ENCODE peak calls at places on chromosomes 5 and 9, in ten cellular contexts. A, I, W, E, L, S, K, J, T and V are unnamed samples.

GRCh38 chr9:5869315-5870019 is 21.2 kb upstream of the MLANA start:
- DNase-seq in E (no peak), I (no peak), T (peak; percentile 73), A (no peak), W (no peak), S (no peak), K (no peak), J (peak; percentile 63), L (peak; percentile 19), V (no peak)

GRCh38 chr5:140292212-140293040 is 10.5 kb downstream of the PFDN1 start:
- DNase-seq in E (no peak), S (peak; percentile 60), K (no peak), A (no peak), W (no peak), L (no peak), T (no peak), I (peak; percentile 24), J (no peak), V (no peak)

GRCh38 chr5:121315786-121316185 is 535.9 kb upstream of the FTMT start:
- DNase-seq in E (no peak), L (no peak), W (no peak), K (no peak), I (no peak), J (no peak), T (no peak), S (no peak), A (no peak), V (no peak)

GRCh38 chr5:4480528-4481404 is 659.4 kb upstream of the ADAMTS16 start:
- DNase-seq in L (no peak), W (no peak), A (no peak), K (no peak), I (no peak), E (no peak), S (no peak), J (no peak), T (no peak), V (no peak)

GRCh38 chr5:113487779-113488644 is at the start of gene MCC:
- DNase-seq in S (peak; percentile 93), T (no peak), W (peak; percentile 94), E (no peak), K (peak; percentile 88), A (peak; percentile 60), I (peak; percentile 92), L (peak; percentile 25), J (peak; percentile 98), V (peak; percentile 74)

GRCh38 chr5:6475626-6476312 is 27.1 kb downstream of the UBE2QL1 start:
- DNase-seq in A (no peak), S (no peak), T (no peak), I (no peak), W (peak; percentile 50), E (no peak), J (no peak), K (no peak), L (no peak), V (no peak)

GRCh38 chr5:134161712-134162395 is 14.9 kb downstream of the SKP1 start:
- DNase-seq in T (no peak), A (no peak), L (no peak), E (no peak), J (no peak), S (no peak), I (no peak), K (no peak), W (peak; percentile 45), V (no peak)

GRCh38 chr9:72882117-72882775 is 70.6 kb downstream of the ALDH1A1 start:
- DNase-seq in E (no peak), A (no peak), S (no peak), T (no peak), I (no peak), W (no peak), L (no peak), K (no peak), J (peak; percentile 49), V (peak; percentile 40)

GRCh38 chr5:51646482-51646881 is 263.2 kb downstream of the ISL1 start:
- DNase-seq in A (no peak), J (no peak), S (no peak), K (no peak), T (no peak), E (no peak), L (no peak), W (no peak), I (no peak), V (no peak)

GRCh38 chr9:2255128-2255527 is 240.0 kb downstream of the SMARCA2 start:
- DNase-seq in L (no peak), T (peak; percentile 61), J (peak; percentile 18), W (no peak), I (no peak), A (no peak), S (no peak), K (no peak), E (no peak), V (no peak)

GRCh38 chr5:37308796-37309195 is 59.6 kb upstream of the CPLANE1 start:
- DNase-seq in E (no peak), S (no peak), W (no peak), T (no peak), A (no peak), L (no peak), I (peak; percentile 49), K (no peak), J (no peak), V (no peak)

GRCh38 chr5:125017796-125018195 is 271.4 kb upstream of the ZNF608 start:
- DNase-seq in A (no peak), L (no peak), W (no peak), J (no peak), K (no peak), E (no peak), I (no peak), S (no peak), T (no peak), V (no peak)

GRCh38 chr9:137955224-137955570 is 77.6 kb downstream of the CACNA1B start:
- DNase-seq in E (no peak), K (no peak), J (peak; percentile 38), A (no peak), W (no peak), S (no peak), T (no peak), L (no peak), I (no peak), V (no peak)

GRCh38 chr9:137309368-137310189 is 7.5 kb upstream of the NRARP start:
- DNase-seq in L (no peak), S (no peak), T (no peak), K (no peak), W (no peak), J (peak; percentile 90), A (no peak), E (no peak), I (no peak), V (no peak)

GRCh38 chr5:146458894-146459293 is 11.8 kb downstream of the TCERG1 start:
- DNase-seq in L (no peak), J (no peak), A (no peak), T (no peak), I (no peak), K (no peak), E (no peak), W (no peak), S (no peak), V (no peak)

GRCh38 chr5:181052526-181052927 is 12.5 kb downstream of the BTNL9 start:
- DNase-seq in W (no peak), L (no peak), T (no peak), K (no peak), E (no peak), I (peak; percentile 8), A (no peak), J (peak; percentile 73), S (no peak), V (peak; percentile 36)

GRCh38 chr5:163404364-163404763 is 33.0 kb upstream of the CCNG1 start:
- DNase-seq in S (no peak), L (no peak), I (no peak), T (no peak), J (no peak), E (no peak), W (no peak), A (no peak), K (no peak), V (no peak)
- H3K4me3 ChIP-seq in S (no peak overlapping the region), L (no peak overlapping the region), I (no peak overlapping the region), T (no peak overlapping the region), J (no peak overlapping the region), E (no peak overlapping the region), W (no peak overlapping the region), A (no peak overlapping the region), K (no peak overlapping the region), V (no peak overlapping the region)

DNA sequence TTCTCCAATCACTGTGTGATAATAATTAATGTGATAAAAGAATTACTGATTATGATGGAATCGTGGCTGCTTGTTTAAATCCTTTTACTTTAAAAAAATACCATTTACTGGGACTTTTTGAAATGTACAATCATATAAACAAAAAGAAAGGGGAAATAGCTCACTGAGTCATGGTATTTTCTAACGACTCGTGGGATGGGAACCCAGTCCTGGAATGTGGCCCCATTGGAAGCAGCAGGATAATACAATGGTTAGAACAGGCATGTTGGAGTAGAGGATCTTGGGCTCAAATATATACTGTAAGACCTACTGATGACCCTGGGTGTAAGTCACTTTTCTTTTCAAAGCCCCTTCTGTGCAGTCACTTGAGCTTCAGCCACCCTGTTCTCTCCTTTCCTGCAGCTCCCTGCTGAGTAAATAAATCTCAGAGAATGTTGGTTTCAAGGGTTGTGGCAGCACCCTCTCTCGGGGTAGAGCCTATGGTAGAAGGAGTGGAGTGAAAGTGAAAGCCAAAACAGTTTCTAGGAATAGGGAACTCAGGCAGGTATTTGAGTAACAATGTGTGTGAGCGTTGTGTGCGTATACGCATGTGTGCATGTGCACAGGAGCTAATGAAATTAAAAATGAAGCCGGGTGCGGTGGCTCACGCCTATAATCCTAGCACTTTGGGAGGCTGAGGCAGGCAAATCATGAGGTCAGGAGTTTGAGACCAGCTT is 40.7 kb upstream of the LARP1 start:
- DNase-seq in W (peak; percentile 56), K (peak; percentile 21), I (peak; percentile 55), T (no peak), L (peak; percentile 91), S (peak; percentile 43), J (peak; percentile 83), A (no peak), E (no peak), V (no peak)
- H3K4me3 ChIP-seq in W (no peak overlapping the region), K (no peak overlapping the region), I (no peak overlapping the region), T (no peak overlapping the region), L (peak overlapping the region; percentile 22), S (no peak overlapping the region), J (no peak overlapping the region), A (no peak overlapping the region), E (no peak overlapping the region), V (no peak overlapping the region)

DNA sequence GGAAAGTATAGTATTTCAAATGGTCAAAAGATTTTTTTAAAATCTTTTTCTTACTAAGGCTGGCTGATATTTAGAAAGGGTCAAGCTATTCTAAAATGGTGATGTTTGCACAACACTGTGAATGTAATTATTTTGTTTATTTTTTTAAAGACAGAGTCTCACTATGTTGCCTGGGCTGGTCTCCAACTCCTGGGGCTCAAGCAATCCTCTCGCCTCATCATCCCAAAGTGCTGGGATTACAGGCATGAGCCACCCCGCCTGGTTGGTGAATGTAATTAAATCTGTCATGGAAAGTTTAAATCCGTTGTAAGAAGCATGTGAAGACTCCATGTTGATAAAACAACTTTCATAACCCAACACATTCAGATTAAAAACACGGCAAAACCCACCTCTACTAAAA is 2.6 kb downstream of the UBTD2 start:
- DNase-seq in W (peak; percentile 84), A (no peak), J (no peak), K (no peak), T (no peak), I (no peak), E (no peak), L (no peak), S (peak; percentile 60), V (no peak)
- H3K4me3 ChIP-seq in W (no peak overlapping the region), A (no peak overlapping the region), J (peak overlapping the region; percentile 95), K (peak overlapping the region; percentile 79), T (peak overlapping the region; percentile 93), I (peak overlapping the region; percentile 82), E (no peak overlapping the region), L (no peak overlapping the region), S (peak overlapping the region; percentile 82), V (no peak overlapping the region)

GRCh38 chr5:27472875-27473274 is 434.5 kb upstream of the CDH9 start:
- DNase-seq in L (no peak), K (no peak), W (no peak), I (no peak), J (no peak), A (no peak), E (no peak), S (no peak), T (no peak), V (no peak)
- H3K4me3 ChIP-seq in L (no peak overlapping the region), K (no peak overlapping the region), W (no peak overlapping the region), I (no peak overlapping the region), J (no peak overlapping the region), A (no peak overlapping the region), E (no peak overlapping the region), S (no peak overlapping the region), T (no peak overlapping the region), V (no peak overlapping the region)